ENCODE peak calls at places on chromosome 13, in six cellular contexts. T, U, R, L, W and K are unnamed samples.

GRCh38 chr13:93244141-93244917 is 17.7 kb downstream of the GPC6 start:
- DNase-seq in U (no peak), T (peak; percentile 63), R (no peak), L (no peak), W (peak; percentile 52), K (no peak)

GRCh38 chr13:104954210-104954609 is 1581.3 kb downstream of the EFNB2 start:
- DNase-seq in L (no peak), T (peak; percentile 75), U (no peak), R (no peak), W (no peak), K (no peak)

GRCh38 chr13:46726347-46726746 is 70.6 kb downstream of the ESD start:
- DNase-seq in L (peak; percentile 23), U (no peak), R (no peak), W (no peak), T (no peak), K (no peak)

GRCh38 chr13:44648392-44649117 is 72.4 kb upstream of the TSC22D1 start:
- DNase-seq in R (no peak), U (no peak), L (no peak), W (no peak), T (peak; percentile 53), K (no peak)

GRCh38 chr13:97648171-97648880 is 214.4 kb downstream of the RAP2A start:
- DNase-seq in U (no peak), R (no peak), T (peak; percentile 58), L (no peak), W (no peak), K (no peak)

GRCh38 chr13:50512602-50513527 is 330.6 kb downstream of the DLEU7 start:
- DNase-seq in W (peak; percentile 41), R (no peak), T (peak; percentile 60), U (no peak), L (peak; percentile 51), K (peak; percentile 60)

GRCh38 chr13:62019858-62020257 is 604.2 kb upstream of the PCDH20 start:
- DNase-seq in R (no peak), T (no peak), L (no peak), W (no peak), U (no peak), K (no peak)

GRCh38 chr13:26946675-26947342 is 186.2 kb upstream of the GPR12 start:
- DNase-seq in R (no peak), T (peak; percentile 54), L (no peak), U (peak; percentile 14), W (peak; percentile 56), K (peak; percentile 8)

GRCh38 chr13:32135655-32136054 is 104.1 kb downstream of the FRY start:
- DNase-seq in T (peak; percentile 51), U (peak; percentile 35), W (peak; percentile 71), R (no peak), L (no peak), K (no peak)

GRCh38 chr13:112968380-112968909 is 569 bp upstream of the MCF2L start:
- DNase-seq in T (no peak), U (no peak), W (no peak), L (peak; percentile 45), R (no peak), K (no peak)

GRCh38 chr13:20769091-20769490 is 4.7 kb downstream of the EEF1AKMT1 start:
- DNase-seq in W (no peak), R (no peak), T (no peak), U (no peak), L (no peak), K (no peak)

GRCh38 chr13:93824286-93824685 is 597.7 kb downstream of the GPC6 start:
- DNase-seq in T (no peak), U (no peak), R (no peak), W (no peak), L (no peak), K (no peak)

GRCh38 chr13:78660130-78660857 is 1.3 kb upstream of the OBI1 start:
- DNase-seq in T (no peak), R (no peak), L (no peak), W (no peak), U (no peak), K (no peak)

GRCh38 chr13:77698211-77699058 is 948 bp downstream of the SLAIN1 start:
- DNase-seq in T (peak; percentile 3), U (no peak), W (peak; percentile 14), R (no peak), L (peak; percentile 47), K (peak; percentile 27)